ENCODE peak calls at places on chromosomes 7 and 10, in ten cellular contexts. O is GM12865; H is activated naive CD8-positive, alpha-beta T cell treated with anti-CD3 and anti-CD28 coated beads for 36 hours; W is sciatic nerve; L is CD8-positive, alpha-beta memory T cell; Y is activated CD4-positive, alpha-beta T cell treated with anti-CD3 and anti-CD28 coated beads for 1 hour; R is GM19239; B is activated T-helper 2 cell treated with anti-CD3 and anti-CD28 coated beads, Interferon-gamma antibody, Interleukin-2, Interleukin-4, amounts not matched to agents 10 μg/mL and 5 μg/mL and 100 μg/mL, durations not matched to agents 14 hours and 24 hours and 36 hours; K is breast epithelium; Z is nephron progenitor cell. N is an unnamed sample.

GRCh38 chr7:149599636-149600206 is 102.1 kb upstream of the ZNF746 start:
- DNase-seq in Z (no peak), Y (no peak), H (no peak), R (peak), L (no peak), K (no peak), O (peak), W (no peak), B (no peak), N (no peak)

GRCh38 chr10:85646312-85646711 is 720.3 kb downstream of the GRID1 start:
- DNase-seq in H (no peak), O (no peak), R (no peak), K (no peak), Z (no peak), B (no peak), W (no peak), L (no peak), Y (no peak), N (peak)

GRCh38 chr7:143296686-143297085 is 8.5 kb downstream of the CASP2 start:
- DNase-seq in Y (no peak), W (no peak), K (no peak), O (no peak), B (no peak), R (no peak), H (no peak), Z (no peak), L (no peak), N (no peak)

GRCh38 chr10:22986771-22987542 is 59.1 kb downstream of the ARMC3 start:
- DNase-seq in Z (no peak), L (no peak), Y (no peak), B (no peak), W (no peak), O (peak), K (no peak), R (no peak), H (no peak), N (peak)

GRCh38 chr7:116500071-116500853 is 724 bp downstream of the CAV2 start:
- DNase-seq in R (no peak), O (peak), B (peak), W (peak), H (peak), L (peak), K (peak), Z (peak), Y (no peak), N (peak)

GRCh38 chr7:39826166-39826565 is 123.9 kb upstream of the CDK13 start:
- DNase-seq in K (no peak), L (no peak), B (no peak), Z (no peak), O (no peak), R (no peak), W (no peak), Y (no peak), H (no peak), N (no peak)

GRCh38 chr10:98173258-98173657 is 38.8 kb downstream of the R3HCC1L start:
- DNase-seq in L (no peak), Y (no peak), Z (no peak), H (no peak), R (no peak), B (no peak), W (no peak), O (no peak), K (no peak), N (no peak)

GRCh38 chr7:146116452-146117219 is at the start of gene CNTNAP2:
- DNase-seq in W (no peak), O (no peak), Z (peak), L (no peak), B (no peak), Y (no peak), R (no peak), K (no peak), H (no peak), N (peak)

GRCh38 chr10:35132727-35133126 is 6.1 kb downstream of the CREM start:
- DNase-seq in B (no peak), W (no peak), R (no peak), L (no peak), Z (no peak), Y (no peak), H (no peak), O (no peak), K (no peak), N (no peak)